ENCODE peak calls at places on chromosomes 7 and 10, in six cellular contexts. Y is K562, U is GM12878, M is H1, G is HepG2, R is GM12891. J is an unnamed sample.

GRCh38 chr10:33722067-33722466 is 387.6 kb upstream of the NRP1 start:
- DNase-seq in U (no peak), G (no peak), M (no peak), Y (no peak), R (no peak), J (no peak)

GRCh38 chr7:29375641-29376562 is 181.3 kb downstream of the CHN2 start:
- DNase-seq in Y (no peak), M (no peak), U (no peak), G (peak; percentile 71), R (no peak), J (no peak)

GRCh38 chr10:132455441-132455971 is 58.5 kb downstream of the PWWP2B start:
- DNase-seq in U (no peak), Y (no peak), G (no peak), M (no peak), R (no peak), J (no peak)

GRCh38 chr7:143395187-143396149 is 13.2 kb downstream of the EPHA1 start:
- DNase-seq in Y (peak; percentile 64), R (no peak), G (peak; percentile 85), M (no peak), U (no peak), J (no peak)

GRCh38 chr10:17113346-17113745 is 16.3 kb downstream of the CUBN start:
- DNase-seq in Y (no peak), M (no peak), G (no peak), R (no peak), U (no peak), J (no peak)

GRCh38 chr10:72821606-72822005 is 71.9 kb upstream of the OIT3 start:
- DNase-seq in Y (no peak), U (no peak), G (no peak), M (no peak), R (no peak), J (no peak)

GRCh38 chr10:1048349-1048731 is 579 bp downstream of the IDI1 start:
- DNase-seq in Y (no peak), U (no peak), M (no peak), R (no peak), G (peak; percentile 9), J (no peak)

GRCh38 chr10:119447421-119447820 is 95.1 kb downstream of the RGS10 start:
- DNase-seq in U (no peak), M (no peak), R (no peak), G (no peak), Y (no peak), J (no peak)

GRCh38 chr7:84139986-84140729 is 54.4 kb downstream of the SEMA3A start:
- DNase-seq in U (no peak), Y (no peak), G (peak; percentile 79), M (no peak), R (no peak), J (no peak)

GRCh38 chr10:90378524-90379076 is 479.2 kb downstream of the HTR7 start:
- DNase-seq in U (no peak), R (no peak), Y (no peak), G (no peak), M (no peak), J (no peak)

GRCh38 chr10:93813507-93814465 is 56.0 kb downstream of the LGI1 start:
- DNase-seq in R (no peak), Y (no peak), G (peak; percentile 32), M (peak; percentile 41), U (no peak), J (no peak)

GRCh38 chr10:31274310-31274709 is 44.7 kb upstream of the ZEB1 start:
- DNase-seq in G (no peak), R (no peak), U (no peak), M (no peak), Y (no peak), J (no peak)

DNA sequence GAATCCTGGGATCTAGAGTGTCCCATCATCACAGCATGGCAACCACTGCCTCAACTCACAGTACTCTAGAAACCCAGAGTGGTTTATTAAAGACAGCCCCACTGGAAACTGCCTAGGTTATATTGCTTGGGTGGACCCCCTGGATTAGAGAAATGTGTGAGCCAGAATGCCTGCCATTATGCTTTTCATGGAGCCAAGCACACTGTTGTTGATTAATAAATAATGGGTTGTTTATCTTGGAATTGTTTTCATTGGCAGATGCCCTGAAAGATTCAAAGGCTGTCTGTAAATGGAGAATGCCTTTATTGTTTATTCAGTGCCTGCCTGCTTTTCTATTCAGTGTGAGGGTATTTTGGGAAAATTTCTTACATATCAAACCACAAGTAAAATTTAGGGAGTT is 52.1 kb downstream of the GNAI1 start:
- DNase-seq in U (no peak), G (no peak), M (no peak), R (no peak), Y (no peak), J (no peak)
- TF ChIP-seq TAF1 in U (no peak), G (no peak), M (no peak), R (no peak), Y (no peak), J (no peak)

GRCh38 chr10:84264611-84265141 is 19.8 kb downstream of the RGR start:
- DNase-seq in G (peak; percentile 41), R (no peak), Y (peak; percentile 81), U (no peak), M (peak; percentile 31), J (no peak)

GRCh38 chr10:84265378-84265777 is 20.5 kb downstream of the RGR start:
- DNase-seq in U (no peak), M (no peak), R (no peak), G (no peak), Y (no peak), J (no peak)

GRCh38 chr10:84267503-84268126 is 22.8 kb downstream of the RGR start:
- DNase-seq in G (peak; percentile 13), Y (peak; percentile 38), R (no peak), U (no peak), M (peak; percentile 53), J (no peak)

GRCh38 chr10:84270708-84271107 is 25.9 kb downstream of the RGR start:
- DNase-seq in M (no peak), U (no peak), G (no peak), R (no peak), Y (no peak), J (no peak)

DNA sequence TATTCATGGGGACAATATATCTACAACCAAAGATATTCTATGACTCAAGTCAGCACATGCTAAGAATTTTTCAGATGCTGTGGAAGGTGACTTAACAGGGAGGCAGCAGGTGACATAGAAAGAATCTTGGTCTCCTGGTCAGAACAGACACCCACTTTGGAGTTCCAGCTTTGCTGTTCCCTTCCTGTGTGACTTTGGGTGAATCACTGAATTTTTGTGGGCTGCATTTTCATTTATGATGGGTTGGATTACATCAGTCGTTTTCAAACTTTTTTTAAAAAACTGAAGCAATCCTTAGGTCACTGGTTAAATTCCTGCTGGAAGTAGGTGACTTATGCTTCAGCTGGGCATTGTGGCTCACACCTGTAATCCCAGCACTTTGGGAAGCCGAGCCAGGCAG is 24.9 kb downstream of the RGR start:
- DNase-seq in U (no peak), G (no peak), Y (no peak), R (no peak), M (no peak), J (no peak)
- TF ChIP-seq POLR2AphosphoS5 in U (no peak), G (no peak), Y (no peak), R (no peak), M (no peak), J (no peak)

GRCh38 chr7:5428470-5429252 is 5.0 kb upstream of the TNRC18 start:
- DNase-seq in Y (peak; percentile 45), U (no peak), M (no peak), G (peak; percentile 78), R (no peak), J (no peak)
- TF ChIP-seq POLR2A in Y (peak; percentile 62), U (no peak), M (no peak), G (peak; percentile 53), R (no peak), J (no peak)

GRCh38 chr7:24051651-24052050 is 232.3 kb upstream of the NPY start:
- DNase-seq in G (no peak), R (no peak), M (no peak), Y (no peak), U (no peak), J (no peak)
- TF ChIP-seq TAF1 in G (no peak), R (no peak), M (no peak), Y (no peak), U (no peak), J (no peak)

GRCh38 chr10:18179901-18180300 is 39.7 kb downstream of the CACNB2 start:
- DNase-seq in R (no peak), Y (no peak), G (no peak), U (no peak), M (no peak), J (no peak)
- TF ChIP-seq POLR2AphosphoS5 in R (no peak), Y (no peak), G (no peak), U (no peak), M (no peak), J (no peak)

GRCh38 chr10:13102002-13102794 is 2.2 kb downstream of the OPTN start:
- DNase-seq in M (no peak), U (no peak), R (no peak), Y (no peak), G (peak; percentile 51), J (no peak)
- TF ChIP-seq POLR2A in M (no peak), U (peak; percentile 14), R (no peak), Y (no peak), G (peak; percentile 62), J (no peak)

J was measured in GM12892.